ENCODE peak calls at places on chromosomes 11 and 22, in ten cellular contexts. W, S, T, E, H, D, M, Z, N and P are unnamed samples.

GRCh38 chr11:64538501-64538951 is 52.5 kb upstream of the SLC22A12 start:
- DNase-seq in D (no peak), H (no peak), S (peak), T (no peak), W (no peak), M (no peak), E (no peak), Z (no peak), N (no peak), P (no peak)

GRCh38 chr22:31230871-31231621 is 18.9 kb downstream of the LIMK2 start:
- DNase-seq in W (peak), D (no peak), E (peak), H (no peak), Z (no peak), N (peak), S (peak), T (no peak), M (peak), P (peak)

GRCh38 chr22:48340727-48341709 is 1486.7 kb downstream of the BRD1 start:
- DNase-seq in W (no peak), N (no peak), T (no peak), M (no peak), H (no peak), E (no peak), D (no peak), S (no peak), Z (no peak), P (no peak)

GRCh38 chr22:25282671-25283561 is 63.5 kb downstream of the CRYBB2 start:
- DNase-seq in T (no peak), H (no peak), M (no peak), D (no peak), Z (no peak), W (peak), N (no peak), S (peak), E (peak), P (no peak)

GRCh38 chr11:128334311-128335044 is 252.9 kb downstream of the ETS1 start:
- DNase-seq in H (no peak), W (no peak), S (no peak), D (no peak), T (no peak), E (no peak), N (no peak), M (no peak), Z (no peak), P (no peak)

GRCh38 chr11:114738954-114739353 is 60.6 kb downstream of the NXPE2 start:
- DNase-seq in E (peak), D (no peak), S (peak), W (peak), T (peak), H (no peak), Z (peak), N (peak), M (peak), P (peak)

GRCh38 chr22:38674888-38675287 is 6.9 kb upstream of the TOMM22 start:
- DNase-seq in M (no peak), Z (no peak), N (no peak), W (no peak), E (no peak), S (no peak), H (no peak), T (no peak), D (no peak), P (no peak)

GRCh38 chr11:12017243-12017678 is 8.8 kb upstream of the DKK3 start:
- DNase-seq in M (no peak), T (no peak), Z (no peak), W (no peak), S (no peak), H (no peak), N (no peak), D (no peak), E (no peak), P (no peak)

GRCh38 chr11:85950317-85951048 is 95.3 kb downstream of the CCDC83 start:
- DNase-seq in D (no peak), E (no peak), W (no peak), H (no peak), Z (no peak), M (no peak), N (no peak), T (no peak), S (no peak), P (no peak)

GRCh38 chr22:47328550-47329243 is 566.2 kb downstream of the TBC1D22A start:
- DNase-seq in W (no peak), E (no peak), M (peak), Z (peak), T (no peak), S (no peak), D (no peak), N (no peak), H (peak), P (peak)

GRCh38 chr22:22902247-22902962 is 14.8 kb downstream of the IGLL5 start:
- DNase-seq in W (no peak), M (peak), E (no peak), Z (no peak), H (no peak), N (no peak), D (no peak), T (no peak), S (no peak), P (no peak)

GRCh38 chr11:61745796-61746653 is 6.4 kb upstream of the MYRF start:
- DNase-seq in Z (no peak), S (no peak), T (no peak), W (no peak), M (no peak), H (no peak), N (no peak), D (no peak), E (no peak), P (no peak)

GRCh38 chr11:30377347-30377746 is 54.4 kb downstream of the ARL14EP start:
- DNase-seq in T (no peak), N (no peak), D (no peak), H (no peak), W (no peak), M (no peak), S (no peak), Z (no peak), E (no peak), P (no peak)

GRCh38 chr11:72642815-72643511 is 31.3 kb downstream of the PDE2A start:
- DNase-seq in S (peak), T (peak), Z (no peak), W (peak), H (peak), D (no peak), M (peak), E (peak), N (peak), P (peak)

GRCh38 chr22:32632650-32633049 is 158.0 kb downstream of the FBXO7 start:
- DNase-seq in W (no peak), S (no peak), E (no peak), N (no peak), Z (no peak), T (no peak), M (no peak), D (no peak), H (no peak), P (no peak)

GRCh38 chr22:49690454-49690853 is 137.2 kb downstream of the BRD1 start:
- DNase-seq in T (no peak), W (no peak), S (no peak), Z (no peak), D (no peak), E (no peak), N (no peak), H (no peak), M (no peak), P (no peak)

GRCh38 chr22:46557736-46558480 is 20.5 kb upstream of the CELSR1 start:
- DNase-seq in T (no peak), M (no peak), W (no peak), H (no peak), E (no peak), Z (no peak), N (no peak), S (no peak), D (no peak), P (no peak)

GRCh38 chr11:72812604-72812967 is 1.6 kb upstream of the ATG16L2 start:
- DNase-seq in E (no peak), M (no peak), T (no peak), S (no peak), N (no peak), Z (no peak), D (no peak), W (no peak), H (no peak), P (peak)

GRCh38 chr11:109249597-109249996 is 172.4 kb upstream of the C11orf87 start:
- DNase-seq in N (no peak), E (no peak), W (no peak), Z (no peak), M (no peak), T (no peak), S (no peak), D (no peak), H (no peak), P (no peak)

GRCh38 chr11:47083913-47084312 is 92.8 kb downstream of the ARFGAP2 start:
- DNase-seq in D (no peak), M (no peak), H (no peak), S (no peak), E (no peak), N (no peak), Z (peak), W (no peak), T (no peak), P (no peak)

GRCh38 chr22:50482107-50483074 is 1.0 kb downstream of the ADM2 start:
- DNase-seq in N (no peak), M (no peak), D (no peak), W (no peak), Z (no peak), H (no peak), S (no peak), E (no peak), T (no peak), P (no peak)

GRCh38 chr11:14854057-14854456 is 38.0 kb downstream of the CYP2R1 start:
- DNase-seq in H (no peak), M (no peak), E (no peak), N (no peak), W (no peak), D (no peak), S (no peak), T (no peak), Z (no peak), P (no peak)

GRCh38 chr22:27238935-27239510 is 562.5 kb downstream of the MN1 start:
- DNase-seq in T (no peak), M (peak), N (no peak), W (no peak), E (no peak), Z (peak), H (peak), D (peak), S (no peak), P (peak)

GRCh38 chr22:34972498-34972897 is 93.5 kb upstream of the ISX start:
- DNase-seq in D (no peak), S (no peak), W (no peak), Z (no peak), M (no peak), T (peak), N (no peak), H (no peak), E (peak), P (no peak)

GRCh38 chr11:118606844-118607228 is 579 bp upstream of the PHLDB1 start:
- DNase-seq in Z (no peak), M (no peak), S (no peak), D (no peak), W (no peak), H (no peak), T (no peak), N (no peak), E (no peak), P (no peak)

GRCh38 chr22:27720860-27721259 is 80.7 kb downstream of the MN1 start:
- DNase-seq in W (no peak), S (no peak), D (no peak), M (no peak), Z (no peak), H (no peak), N (no peak), T (no peak), E (no peak), P (no peak)

GRCh38 chr11:108551653-108552462 is 41.7 kb downstream of the EXPH5 start:
- DNase-seq in H (no peak), E (peak), M (peak), W (no peak), Z (peak), N (no peak), D (no peak), S (no peak), T (no peak), P (no peak)

GRCh38 chr22:29855611-29856181 is 17.6 kb upstream of the ASCC2 start:
- DNase-seq in E (no peak), H (no peak), D (no peak), Z (no peak), N (no peak), W (no peak), T (no peak), S (peak), M (no peak), P (no peak)

GRCh38 chr11:93117578-93117964 is 80.2 kb downstream of the SLC36A4 start:
- DNase-seq in D (no peak), T (no peak), H (no peak), M (no peak), N (no peak), W (no peak), E (no peak), Z (no peak), S (no peak), P (no peak)

GRCh38 chr11:114088216-114088615 is 28.7 kb downstream of the ZBTB16 start:
- DNase-seq in N (no peak), M (no peak), Z (no peak), E (no peak), H (no peak), T (no peak), S (no peak), W (no peak), D (no peak), P (no peak)

GRCh38 chr11:103035216-103035615 is 56.7 kb downstream of the DCUN1D5 start:
- DNase-seq in W (no peak), S (no peak), T (no peak), E (no peak), N (no peak), D (no peak), M (no peak), Z (no peak), H (no peak), P (no peak)

GRCh38 chr11:39367526-39367925 is 2091.9 kb downstream of the LRRC4C start:
- DNase-seq in N (no peak), E (no peak), Z (no peak), T (no peak), D (no peak), S (no peak), W (no peak), M (no peak), H (no peak), P (no peak)

GRCh38 chr11:33195391-33196190 is 34.3 kb upstream of the CSTF3 start:
- DNase-seq in H (no peak), N (no peak), E (peak), D (no peak), Z (no peak), T (no peak), S (peak), W (no peak), M (no peak), P (no peak)

GRCh38 chr11:112418438-112418837 is 157.8 kb upstream of the PLET1 start:
- DNase-seq in W (no peak), S (no peak), T (no peak), E (no peak), Z (no peak), M (no peak), N (no peak), H (no peak), D (no peak), P (no peak)

GRCh38 chr11:72736452-72737069 is 15.6 kb downstream of the ARAP1 start:
- DNase-seq in M (peak), D (no peak), H (peak), N (peak), T (peak), S (peak), W (no peak), E (no peak), Z (no peak), P (peak)

GRCh38 chr11:105156231-105156630 is 16.7 kb upstream of the CARD18 start:
- DNase-seq in W (no peak), T (no peak), D (no peak), Z (no peak), H (no peak), S (no peak), N (no peak), E (peak), M (no peak), P (no peak)

GRCh38 chr22:35835998-35836691 is 118.5 kb downstream of the APOL5 start:
- DNase-seq in W (no peak), N (no peak), Z (peak), H (peak), D (no peak), T (no peak), E (peak), M (no peak), S (no peak), P (peak)

GRCh38 chr11:33899383-33900037 is 7.6 kb upstream of the LMO2 start:
- DNase-seq in H (peak), M (peak), E (peak), N (no peak), D (peak), Z (peak), T (no peak), W (no peak), S (no peak), P (peak)